ENCODE peak calls at places on chromosomes 13 and 19, in four cellular contexts. E is SHP77; M is stimulated activated CD8-positive, alpha-beta memory T cell treated with anti-CD3 and anti-CD28 coated beads, Interleukin-7, amount 100 ng/mL, for 1 hour; C is NCI-H2171. A is an unnamed sample.

GRCh38 chr13:111178417-111178816 is 63.3 kb downstream of the ARHGEF7 start:
- DNase-seq in C (no peak), E (no peak), M (no peak), A (no peak)

GRCh38 chr19:10553087-10553667 is 9.5 kb downstream of the ATG4D start:
- DNase-seq in C (no peak), E (no peak), M (no peak), A (no peak)

GRCh38 chr13:48255954-48256353 is 22.9 kb downstream of the ITM2B start:
- DNase-seq in E (no peak), M (no peak), C (no peak), A (no peak)

GRCh38 chr13:89066868-89067466 is 1395.8 kb downstream of the SLITRK5 start:
- DNase-seq in C (no peak), M (no peak), E (peak), A (peak)

GRCh38 chr13:37618554-37618953 is 20.0 kb upstream of the POSTN start:
- DNase-seq in E (no peak), C (no peak), M (no peak), A (peak)

GRCh38 chr13:75217949-75218348 is 264.0 kb downstream of the TBC1D4 start:
- DNase-seq in E (no peak), M (no peak), C (no peak), A (peak)

GRCh38 chr19:38845374-38846024 is 4.3 kb downstream of the HNRNPL start:
- DNase-seq in M (no peak), C (no peak), E (no peak), A (no peak)

GRCh38 chr13:41942462-41943094 is 18.3 kb downstream of the VWA8 start:
- DNase-seq in E (no peak), M (no peak), C (no peak), A (peak)

GRCh38 chr19:21568816-21569496 is 63.6 kb downstream of the ZNF429 start:
- DNase-seq in M (peak), E (peak), C (peak), A (peak)